ENCODE peak calls at places on chromosomes 7 and 10, in five cellular contexts. B, N, G, I and R are unnamed samples.

GRCh38 chr10:99965700-99966099 is 44.0 kb downstream of the DNMBP start:
- DNase-seq in I (no peak), B (no peak), N (peak; percentile 40), G (no peak), R (no peak)

GRCh38 chr10:13660545-13660920 is 73.8 kb downstream of the PRPF18 start:
- DNase-seq in B (no peak), I (no peak), G (no peak), N (no peak), R (no peak)

GRCh38 chr10:7686351-7687171 is 16.6 kb upstream of the ITIH2 start:
- DNase-seq in B (no peak), N (no peak), G (no peak), I (no peak), R (no peak)

GRCh38 chr10:62422068-62422590 is 48.0 kb downstream of the ZNF365 start:
- DNase-seq in N (peak; percentile 34), G (no peak), I (no peak), B (no peak), R (no peak)

GRCh38 chr10:78255796-78256638 is 222.4 kb downstream of the RPS24 start:
- DNase-seq in N (peak; percentile 96), I (no peak), B (no peak), G (peak; percentile 80), R (no peak)

GRCh38 chr7:78535655-78536054 is 737.1 kb downstream of the PHTF2 start:
- DNase-seq in B (no peak), N (no peak), I (no peak), G (no peak), R (no peak)

GRCh38 chr7:46606771-46607170 is 685.7 kb upstream of the IGFBP3 start:
- DNase-seq in N (no peak), G (no peak), B (no peak), I (no peak), R (no peak)

GRCh38 chr10:68625316-68625921 is 65.3 kb downstream of the TET1 start:
- DNase-seq in N (no peak), B (no peak), I (no peak), G (no peak), R (no peak)

GRCh38 chr10:13555884-13556529 is 27.2 kb upstream of the BEND7 start:
- DNase-seq in G (no peak), N (no peak), I (peak; percentile 4), B (no peak), R (no peak)

GRCh38 chr7:29087840-29088169 is 58.5 kb downstream of the CPVL start:
- DNase-seq in N (no peak), G (no peak), I (no peak), B (no peak), R (no peak)

GRCh38 chr10:129725482-129725881 is 238.6 kb downstream of the EBF3 start:
- DNase-seq in G (peak; percentile 51), I (no peak), N (no peak), B (no peak), R (no peak)

GRCh38 chr10:58952747-58953466 is 223.5 kb upstream of the PHYHIPL start:
- DNase-seq in N (peak; percentile 69), I (peak; percentile 64), G (peak; percentile 66), B (no peak), R (no peak)

GRCh38 chr10:58152698-58153263 is 114.9 kb downstream of the IPMK start:
- DNase-seq in N (peak; percentile 68), I (peak; percentile 73), B (peak; percentile 36), G (no peak), R (no peak)

GRCh38 chr7:17672774-17673173 is 267.5 kb downstream of the SNX13 start:
- DNase-seq in I (no peak), N (no peak), B (no peak), G (no peak), R (no peak)

GRCh38 chr10:12656518-12657142 is 307.3 kb downstream of the CAMK1D start:
- DNase-seq in G (no peak), B (no peak), N (peak; percentile 75), I (peak; percentile 53), R (no peak)

GRCh38 chr10:18594574-18595156 is 56.7 kb downstream of the NSUN6 start:
- DNase-seq in B (no peak), G (no peak), I (peak; percentile 36), N (no peak), R (no peak)

GRCh38 chr7:120760851-120761250 is 97.1 kb downstream of the TSPAN12 start:
- DNase-seq in B (no peak), G (no peak), I (no peak), N (no peak), R (no peak)

GRCh38 chr7:158975526-158976467 is 119.4 kb downstream of the DYNC2I1 start:
- DNase-seq in B (no peak), N (no peak), I (peak; percentile 63), G (no peak), R (no peak)

GRCh38 chr7:43278088-43278644 is 165.7 kb downstream of the HECW1 start:
- DNase-seq in N (no peak), I (no peak), B (no peak), G (no peak), R (no peak)

GRCh38 chr7:158377800-158378623 is 209.6 kb downstream of the PTPRN2 start:
- DNase-seq in B (no peak), I (no peak), N (no peak), G (no peak), R (no peak)

GRCh38 chr7:82373890-82374289 is 69.7 kb downstream of the CACNA2D1 start:
- DNase-seq in I (no peak), N (no peak), B (no peak), G (no peak), R (no peak)

GRCh38 chr7:138608292-138608691 is 92.9 kb downstream of the SVOPL start:
- DNase-seq in I (no peak), N (peak; percentile 66), B (no peak), G (no peak), R (no peak)

GRCh38 chr7:33395340-33395739 is 266.0 kb downstream of the BBS9 start:
- DNase-seq in N (no peak), G (no peak), I (no peak), B (no peak), R (no peak)

GRCh38 chr7:19557726-19558470 is 150.9 kb downstream of the POLR1F start:
- DNase-seq in N (no peak), G (no peak), B (no peak), I (no peak), R (no peak)

GRCh38 chr7:27180431-27181175 is 4.4 kb downstream of the HOXA11 start:
- DNase-seq in I (no peak), N (no peak), B (peak; percentile 25), G (no peak), R (peak; percentile 54)
- H3K27me3 ChIP-seq in I (peaks cover 100% of the 10 kb centered on the region), N (peaks cover 100% of the 10 kb centered on the region), B (peaks cover 51% of the 10 kb centered on the region), G (peaks cover 83% of the 10 kb centered on the region), R (peaks cover 99% of the 10 kb centered on the region)

GRCh38 chr10:113139695-113140094 is 189.6 kb downstream of the TCF7L2 start:
- DNase-seq in G (no peak), N (peak; percentile 43), B (no peak), I (no peak), R (no peak)
- H3K4me1 ChIP-seq in G (peaks cover 20% of the 10 kb centered on the region), N (peaks cover 10% of the 10 kb centered on the region), B (no peaks in the 10 kb centered on the region), I (peaks cover 52% of the 10 kb centered on the region), R (no peaks in the 10 kb centered on the region)

GRCh38 chr10:128053356-128053755 is 72.9 kb downstream of the MKI67 start:
- DNase-seq in B (no peak), I (no peak), N (no peak), G (no peak), R (no peak)

GRCh38 chr10:128054163-128054970 is 71.9 kb downstream of the MKI67 start:
- DNase-seq in G (no peak), N (no peak), B (no peak), I (no peak), R (no peak)

GRCh38 chr10:128052696-128053095 is 73.5 kb downstream of the MKI67 start:
- DNase-seq in B (no peak), G (no peak), N (no peak), I (no peak), R (no peak)

GRCh38 chr10:128056303-128057050 is 69.7 kb downstream of the MKI67 start:
- DNase-seq in G (no peak), B (no peak), N (no peak), I (no peak), R (peak; percentile 30)

DNA sequence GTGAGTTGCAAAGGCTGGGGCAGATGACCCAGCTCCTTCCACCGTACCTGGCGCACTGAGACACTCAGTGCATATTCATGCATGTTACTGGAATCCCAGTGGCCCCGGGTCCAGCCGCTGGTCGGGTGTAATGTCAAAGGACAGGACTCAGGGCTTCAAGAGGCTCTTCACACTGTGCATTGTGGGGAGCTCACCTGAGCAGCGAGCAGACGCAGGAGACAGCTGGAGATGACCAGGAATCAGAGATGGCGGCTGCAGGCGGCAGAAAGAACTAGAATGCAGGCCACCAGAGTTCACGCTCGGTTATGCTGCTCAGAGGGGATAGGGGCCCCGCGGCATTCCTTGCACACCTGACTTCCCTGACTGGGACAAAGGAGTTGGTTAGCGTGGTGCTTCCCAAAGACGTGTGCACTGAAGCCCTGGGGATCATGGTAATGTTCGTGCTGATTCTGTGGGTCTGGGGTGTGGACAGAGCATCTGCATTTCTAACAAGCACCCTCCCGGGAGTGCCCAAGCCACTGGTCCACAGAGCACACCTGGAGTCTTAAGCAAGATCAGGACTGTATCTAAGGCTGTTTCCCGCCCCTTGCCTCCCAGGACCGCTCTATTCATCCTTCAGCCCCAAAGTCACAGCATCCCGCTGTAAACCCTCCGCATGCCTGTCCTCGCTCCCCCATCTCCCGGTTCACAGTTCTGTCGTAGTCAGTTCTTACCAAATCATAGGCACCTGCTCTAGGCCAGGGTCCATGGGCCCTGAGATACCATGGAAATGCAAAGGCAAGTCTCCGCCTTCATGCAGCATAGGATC is 71.0 kb downstream of the MKI67 start:
- DNase-seq in N (no peak), G (no peak), B (no peak), I (no peak), R (peak; percentile 19)
- H3K27me3 ChIP-seq in N (no peaks in the 10 kb centered on the region), G (no peaks in the 10 kb centered on the region), B (no peaks in the 10 kb centered on the region), I (no peaks in the 10 kb centered on the region), R (no peaks in the 10 kb centered on the region)

GRCh38 chr10:122362621-122363020 is 11.9 kb upstream of the PLEKHA1 start:
- DNase-seq in G (no peak), I (no peak), N (no peak), B (no peak), R (no peak)
- H3K4me1 ChIP-seq in G (no peaks in the 10 kb centered on the region), I (no peaks in the 10 kb centered on the region), N (no peaks in the 10 kb centered on the region), B (no peaks in the 10 kb centered on the region), R (no peaks in the 10 kb centered on the region)

DNA sequence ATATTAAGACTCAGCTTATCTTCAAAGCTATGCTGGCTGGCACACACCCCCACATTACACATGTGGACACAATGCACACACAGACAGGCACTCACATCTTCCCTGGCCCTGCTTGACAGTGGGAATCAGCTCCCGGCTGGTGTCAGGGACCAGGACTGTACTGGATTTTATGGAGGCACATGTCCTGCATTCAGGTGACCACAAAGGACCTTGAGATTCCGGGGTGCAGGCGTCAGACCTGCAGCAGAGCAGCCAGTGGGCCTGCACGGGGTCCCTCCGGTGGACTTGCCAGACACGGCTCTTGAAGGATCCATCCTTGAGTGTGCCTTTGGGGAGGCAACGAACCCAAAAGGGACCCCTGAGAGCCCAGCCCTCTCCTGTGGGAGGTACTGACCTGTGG is 1.9 kb downstream of the CNPY1 start:
- DNase-seq in B (no peak), G (no peak), I (no peak), N (no peak), R (no peak)
- H3K27me3 ChIP-seq in B (no peaks in the 10 kb centered on the region), G (no peaks in the 10 kb centered on the region), I (peaks cover 16% of the 10 kb centered on the region), N (no peaks in the 10 kb centered on the region), R (no peaks in the 10 kb centered on the region)

DNA sequence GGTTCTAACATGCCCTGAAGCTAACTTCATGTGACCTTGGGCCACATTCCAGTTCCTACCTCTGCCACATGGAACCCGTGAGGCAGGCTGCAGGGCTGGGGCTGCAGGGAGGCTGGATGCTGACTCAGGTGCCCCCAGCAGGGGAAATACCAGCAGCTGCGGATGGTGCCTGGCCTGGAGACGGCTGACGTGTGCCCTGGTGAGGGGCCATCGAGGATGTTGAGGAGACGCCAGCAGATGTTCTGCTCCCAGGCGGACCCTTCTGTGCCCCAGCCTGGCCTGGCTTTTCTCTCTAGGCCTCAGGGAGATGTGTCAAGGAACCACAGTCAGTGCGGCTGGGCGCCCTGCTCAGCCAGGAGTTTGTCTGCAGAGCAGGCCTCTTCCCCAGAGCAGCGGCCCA is 8.8 kb downstream of the BAG3 start:
- DNase-seq in I (no peak), N (no peak), G (no peak), B (no peak), R (peak; percentile 76)
- H3K4me1 ChIP-seq in I (peaks cover 16% of the 10 kb centered on the region), N (peaks cover 41% of the 10 kb centered on the region), G (peaks cover 92% of the 10 kb centered on the region), B (peaks cover 56% of the 10 kb centered on the region), R (peaks cover 78% of the 10 kb centered on the region)